ENCODE peak calls at places on chromosomes 7 and 10, in four cellular contexts. P is progenitor cell of endocrine pancreas, Q is T-helper 1 cell, Y is endothelial cell. F is an unnamed sample.

GRCh38 chr10:90308223-90308622 is 549.6 kb downstream of the HTR7 start:
- DNase-seq in P (no peak), Q (no peak), Y (no peak), F (peak; percentile 82)

GRCh38 chr10:61621538-61622150 is 41.1 kb upstream of the CABCOCO1 start:
- DNase-seq in P (no peak), Q (no peak), Y (no peak), F (no peak)

GRCh38 chr7:135160098-135160857 is 10.2 kb downstream of the CYREN start:
- DNase-seq in P (no peak), Q (no peak), Y (no peak), F (peak; percentile 71)

GRCh38 chr7:54841772-54842707 is 83.0 kb upstream of the SEC61G start:
- DNase-seq in P (no peak), Q (no peak), Y (peak; percentile 55), F (peak; percentile 66)

GRCh38 chr7:66502230-66503035 is 126.2 kb upstream of the KCTD7 start:
- DNase-seq in P (no peak), Q (no peak), Y (no peak), F (no peak)

GRCh38 chr10:53939654-53940053 is 861.4 kb downstream of the PCDH15 start:
- DNase-seq in P (no peak), Q (no peak), Y (no peak), F (no peak)

GRCh38 chr7:132440126-132440525 is 136.1 kb downstream of the PLXNA4 start:
- DNase-seq in P (no peak), Q (no peak), Y (no peak), F (no peak)

GRCh38 chr10:100216006-100216405 is 13.4 kb downstream of the CHUK start:
- DNase-seq in P (no peak), Q (no peak), Y (no peak), F (peak; percentile 31)

GRCh38 chr7:33196194-33196593 is 66.8 kb downstream of the BBS9 start:
- DNase-seq in P (no peak), Q (no peak), Y (no peak), F (peak; percentile 55)

GRCh38 chr7:48139461-48139860 is 31.8 kb upstream of the ABCA13 start:
- DNase-seq in P (no peak), Q (no peak), Y (no peak), F (peak; percentile 33)

GRCh38 chr7:4820968-4821471 is 40.8 kb downstream of the PAPOLB start:
- DNase-seq in P (no peak), Q (no peak), Y (no peak), F (no peak)

GRCh38 chr10:31381766-31382316 is 62.8 kb downstream of the ZEB1 start:
- DNase-seq in P (no peak), Q (no peak), Y (no peak), F (peak; percentile 29)

GRCh38 chr7:39527951-39528350 is 38.3 kb upstream of the YAE1 start:
- DNase-seq in P (no peak), Q (no peak), Y (no peak), F (peak; percentile 72)